ENCODE peak calls at places on chromosomes 3 and 15, in four cellular contexts. One of them, this sample, is unnamed.

GRCh38 chr3:28191363-28191762 is 50.1 kb upstream of the CMC1 start:
- DNase-seq in GM12891: no peak
- DNase-seq in K562: no peak
- DNase-seq in GM12878: no peak
- DNase-seq in this sample: no peak

GRCh38 chr3:33317963-33318708 is 40.9 kb downstream of the FBXL2 start:
- DNase-seq in GM12891: no peak
- DNase-seq in K562: no peak
- DNase-seq in GM12878: no peak
- DNase-seq in this sample: no peak

GRCh38 chr3:196440041-196440537 is 7.9 kb upstream of the UBXN7 start:
- DNase-seq in GM12891: no peak
- DNase-seq in K562: no peak
- DNase-seq in GM12878: peak
- DNase-seq in this sample: no peak

GRCh38 chr3:84783281-84783680 is 175.5 kb upstream of the CADM2 start:
- DNase-seq in GM12891: no peak
- DNase-seq in K562: no peak
- DNase-seq in GM12878: no peak
- DNase-seq in this sample: no peak

GRCh38 chr3:69385723-69386483 is at the start of gene FRMD4B:
- DNase-seq in GM12891: peak
- DNase-seq in K562: no peak
- DNase-seq in GM12878: no peak
- DNase-seq in this sample: no peak

GRCh38 chr3:21795863-21796392 is 44.9 kb upstream of the ZNF385D start:
- DNase-seq in GM12891: no peak
- DNase-seq in K562: no peak
- DNase-seq in GM12878: no peak
- DNase-seq in this sample: no peak

GRCh38 chr3:159620873-159621272 is 367.8 kb upstream of the IL12A start:
- DNase-seq in GM12891: no peak
- DNase-seq in K562: no peak
- DNase-seq in GM12878: no peak
- DNase-seq in this sample: no peak

GRCh38 chr3:161412117-161412516 is 40.8 kb upstream of the SPTSSB start:
- DNase-seq in GM12891: no peak
- DNase-seq in K562: no peak
- DNase-seq in GM12878: no peak
- DNase-seq in this sample: no peak

GRCh38 chr3:47407896-47408838 is 27.3 kb downstream of the PTPN23 start:
- DNase-seq in GM12891: no peak
- DNase-seq in K562: no peak
- DNase-seq in GM12878: no peak
- DNase-seq in this sample: no peak

GRCh38 chr15:84079885-84080777 is 155.4 kb upstream of the GOLGA6L4 start:
- DNase-seq in GM12891: peak
- DNase-seq in K562: peak
- DNase-seq in GM12878: no peak
- DNase-seq in this sample: no peak

GRCh38 chr3:17466028-17466427 is 276.4 kb downstream of the TBC1D5 start:
- DNase-seq in GM12891: no peak
- DNase-seq in K562: no peak
- DNase-seq in GM12878: no peak
- DNase-seq in this sample: no peak

GRCh38 chr3:107619549-107619948 is 96.8 kb downstream of the BBX start:
- DNase-seq in GM12891: no peak
- DNase-seq in K562: no peak
- DNase-seq in GM12878: no peak
- DNase-seq in this sample: no peak

GRCh38 chr15:76994971-76995945 is at the start of gene PSTPIP1:
- DNase-seq in GM12891: peak
- DNase-seq in K562: no peak
- DNase-seq in GM12878: no peak
- DNase-seq in this sample: peak

GRCh38 chr3:116423365-116423764 is 21.9 kb downstream of the LSAMP start:
- DNase-seq in GM12891: no peak
- DNase-seq in K562: no peak
- DNase-seq in GM12878: no peak
- DNase-seq in this sample: no peak

GRCh38 chr15:43251863-43252241 is 14.9 kb downstream of the TGM5 start:
- DNase-seq in GM12891: no peak
- DNase-seq in K562: no peak
- DNase-seq in GM12878: peak
- DNase-seq in this sample: no peak

GRCh38 chr15:43255376-43255775 is 11.4 kb downstream of the TGM5 start:
- DNase-seq in GM12891: no peak
- DNase-seq in K562: no peak
- DNase-seq in GM12878: no peak
- DNase-seq in this sample: no peak

GRCh38 chr15:43256341-43256740 is 10.4 kb downstream of the TGM5 start:
- DNase-seq in GM12891: no peak
- DNase-seq in K562: no peak
- DNase-seq in GM12878: no peak
- DNase-seq in this sample: no peak

GRCh38 chr15:43251185-43251862 is 15.4 kb downstream of the TGM5 start:
- DNase-seq in GM12891: no peak
- DNase-seq in K562: no peak
- DNase-seq in GM12878: no peak
- DNase-seq in this sample: peak

GRCh38 chr15:43253431-43254403 is 13.0 kb downstream of the TGM5 start:
- DNase-seq in GM12891: no peak
- DNase-seq in K562: no peak
- DNase-seq in GM12878: peak
- DNase-seq in this sample: peak
- TF ChIP-seq SPI1 in GM12891: peak
- TF ChIP-seq SPI1 in K562: no peak
- TF ChIP-seq SPI1 in GM12878: peak
- TF ChIP-seq SPI1 in this sample: peak

GRCh38 chr15:31096563-31096962 is 5.0 kb downstream of the TRPM1 start:
- DNase-seq in GM12891: no peak
- DNase-seq in K562: no peak
- DNase-seq in GM12878: no peak
- DNase-seq in this sample: no peak

GRCh38 chr15:31090741-31091140 is 10.8 kb downstream of the TRPM1 start:
- DNase-seq in GM12891: no peak
- DNase-seq in K562: no peak
- DNase-seq in GM12878: no peak
- DNase-seq in this sample: no peak

GRCh38 chr15:31088672-31089360 is 12.7 kb downstream of the TRPM1 start:
- DNase-seq in GM12891: no peak
- DNase-seq in K562: no peak
- DNase-seq in GM12878: no peak
- DNase-seq in this sample: no peak

GRCh38 chr15:31089361-31090047 is 12.0 kb downstream of the TRPM1 start:
- DNase-seq in GM12891: no peak
- DNase-seq in K562: no peak
- DNase-seq in GM12878: no peak
- DNase-seq in this sample: no peak

DNA sequence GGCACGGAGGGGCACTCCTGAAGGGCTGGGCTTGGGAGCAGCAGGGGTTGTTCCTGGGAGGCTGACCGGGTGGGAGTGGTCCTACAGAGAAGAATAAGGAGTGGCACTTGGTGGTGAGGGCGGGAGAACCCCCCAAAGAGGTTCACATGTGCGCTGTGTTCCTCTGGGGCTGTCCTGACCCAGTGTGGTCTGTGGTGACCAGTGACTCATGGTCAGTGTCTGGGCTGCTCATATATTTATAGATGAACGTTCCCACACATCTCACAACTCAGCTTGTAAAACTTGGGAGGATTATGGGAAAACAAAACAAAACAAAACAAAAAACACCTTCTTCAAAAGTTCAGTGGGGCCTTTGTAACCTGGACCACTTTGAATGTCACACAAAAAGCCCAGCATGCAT is 10.0 kb downstream of the TRPM1 start:
- DNase-seq in GM12891: no peak
- DNase-seq in K562: no peak
- DNase-seq in GM12878: no peak
- DNase-seq in this sample: no peak
- TF ChIP-seq SPI1 in GM12891: no peak
- TF ChIP-seq SPI1 in K562: no peak
- TF ChIP-seq SPI1 in GM12878: no peak
- TF ChIP-seq SPI1 in this sample: no peak

GRCh38 chr3:184552296-184552695 is 9.3 kb upstream of the EPHB3 start:
- DNase-seq in GM12891: no peak
- DNase-seq in K562: no peak
- DNase-seq in GM12878: no peak
- DNase-seq in this sample: no peak

GRCh38 chr3:184551103-184551502 is 10.5 kb upstream of the EPHB3 start:
- DNase-seq in GM12891: no peak
- DNase-seq in K562: no peak
- DNase-seq in GM12878: no peak
- DNase-seq in this sample: no peak

GRCh38 chr3:184552863-184553262 is 8.7 kb upstream of the EPHB3 start:
- DNase-seq in GM12891: no peak
- DNase-seq in K562: no peak
- DNase-seq in GM12878: no peak
- DNase-seq in this sample: no peak

GRCh38 chr3:184551614-184552256 is 9.8 kb upstream of the EPHB3 start:
- DNase-seq in GM12891: no peak
- DNase-seq in K562: no peak
- DNase-seq in GM12878: no peak
- DNase-seq in this sample: no peak

GRCh38 chr3:184549793-184550585 is 11.6 kb upstream of the EPHB3 start:
- DNase-seq in GM12891: no peak
- DNase-seq in K562: no peak
- DNase-seq in GM12878: no peak
- DNase-seq in this sample: no peak
- TF ChIP-seq SPI1 in GM12891: no peak
- TF ChIP-seq SPI1 in K562: no peak
- TF ChIP-seq SPI1 in GM12878: no peak
- TF ChIP-seq SPI1 in this sample: no peak

GRCh38 chr3:43995078-43995928 is 246.4 kb upstream of the TOPAZ1 start:
- DNase-seq in GM12891: no peak
- DNase-seq in K562: no peak
- DNase-seq in GM12878: no peak
- DNase-seq in this sample: no peak
- TF ChIP-seq SPI1 in GM12891: no peak
- TF ChIP-seq SPI1 in K562: no peak
- TF ChIP-seq SPI1 in GM12878: no peak
- TF ChIP-seq SPI1 in this sample: no peak

GRCh38 chr3:73472429-73472828 is 152.3 kb downstream of the PDZRN3 start:
- DNase-seq in GM12891: no peak
- DNase-seq in K562: no peak
- DNase-seq in GM12878: no peak
- DNase-seq in this sample: no peak

GRCh38 chr3:73473578-73474448 is 150.9 kb downstream of the PDZRN3 start:
- DNase-seq in GM12891: no peak
- DNase-seq in K562: no peak
- DNase-seq in GM12878: no peak
- DNase-seq in this sample: no peak

GRCh38 chr3:73469331-73469730 is 155.4 kb downstream of the PDZRN3 start:
- DNase-seq in GM12891: no peak
- DNase-seq in K562: no peak
- DNase-seq in GM12878: no peak
- DNase-seq in this sample: no peak

GRCh38 chr3:73470851-73471250 is 153.9 kb downstream of the PDZRN3 start:
- DNase-seq in GM12891: no peak
- DNase-seq in K562: no peak
- DNase-seq in GM12878: no peak
- DNase-seq in this sample: no peak

DNA sequence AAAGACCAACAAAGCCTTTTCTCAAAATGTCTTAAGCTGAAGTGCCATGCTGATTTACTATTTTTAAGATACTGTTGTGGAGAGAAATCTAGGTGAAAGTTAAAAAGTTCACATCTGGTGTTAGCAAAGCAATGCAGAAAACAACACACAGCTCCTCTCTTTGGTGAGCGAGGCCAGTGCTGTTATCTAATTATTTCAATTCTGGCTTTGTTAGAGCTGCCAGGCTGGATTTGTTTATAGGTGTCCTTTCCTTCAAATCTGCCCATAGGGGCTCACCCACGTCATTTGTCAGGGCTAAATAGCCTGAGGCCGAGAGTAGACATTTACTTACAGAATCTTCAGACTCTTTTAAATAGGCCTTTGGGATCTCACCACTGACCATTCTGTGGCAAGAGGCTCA is 152.8 kb downstream of the PDZRN3 start:
- DNase-seq in GM12891: no peak
- DNase-seq in K562: no peak
- DNase-seq in GM12878: no peak
- DNase-seq in this sample: no peak
- TF ChIP-seq SPI1 in GM12891: no peak
- TF ChIP-seq SPI1 in K562: no peak
- TF ChIP-seq SPI1 in GM12878: no peak
- TF ChIP-seq SPI1 in this sample: no peak

GRCh38 chr15:66849393-66849745 is 147.3 kb downstream of the SMAD6 start:
- DNase-seq in GM12891: no peak
- DNase-seq in K562: no peak
- DNase-seq in GM12878: no peak
- DNase-seq in this sample: no peak
- TF ChIP-seq SPI1 in GM12891: no peak
- TF ChIP-seq SPI1 in K562: no peak
- TF ChIP-seq SPI1 in GM12878: no peak
- TF ChIP-seq SPI1 in this sample: no peak

DNA sequence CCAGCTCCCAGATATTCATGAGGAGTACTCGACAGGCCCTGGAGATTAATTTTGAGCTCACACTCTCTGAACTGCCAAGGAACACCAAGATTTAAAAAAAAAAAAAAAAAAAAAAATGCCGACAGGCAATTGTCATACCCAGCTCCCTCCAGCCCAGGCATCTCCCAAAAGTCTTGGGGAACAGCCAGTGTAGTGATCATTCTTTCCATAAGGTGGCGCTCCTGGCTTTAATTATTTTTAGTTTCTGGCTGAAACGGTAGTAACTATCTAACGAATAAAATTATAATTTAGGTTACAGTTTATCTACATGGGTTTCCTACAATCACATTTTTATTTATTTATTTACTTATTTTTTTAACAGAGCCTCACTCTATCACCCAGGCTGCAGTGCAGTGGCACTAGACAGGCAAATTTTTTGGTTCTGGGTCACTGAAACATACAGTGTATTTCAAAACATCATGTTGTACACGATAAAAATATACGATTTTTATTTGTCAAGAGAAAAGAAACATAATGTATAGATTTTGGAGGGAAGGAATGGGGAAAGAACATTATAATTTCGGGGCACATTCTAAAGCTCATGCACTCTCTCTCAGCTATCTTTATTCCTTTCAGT is 157.3 kb downstream of the ADAMTS9 start:
- DNase-seq in GM12891: peak
- DNase-seq in K562: peak
- DNase-seq in GM12878: no peak
- DNase-seq in this sample: peak
- TF ChIP-seq SPI1 in GM12891: no peak
- TF ChIP-seq SPI1 in K562: no peak
- TF ChIP-seq SPI1 in GM12878: no peak
- TF ChIP-seq SPI1 in this sample: no peak

This sample was measured in HL-60.